ENCODE peak calls at places on chromosomes 1 and 21, in six cellular contexts. J is NCI-H1694 treated with DMSO at 0.1 percent for 48 hours, E is GM12865, U is gastrocnemius medialis, F is GM03348, S is hepatic stellate cell. Y is an unnamed sample.

GRCh38 chr1:245181123-245181522 is 26.3 kb downstream of the KIF26B start:
- DNase-seq in J (no peak), E (no peak), U (no peak), F (no peak), S (no peak), Y (no peak)

GRCh38 chr1:180636138-180636537 is 4.3 kb downstream of the XPR1 start:
- DNase-seq in J (no peak), E (no peak), U (no peak), F (no peak), S (no peak), Y (no peak)

GRCh38 chr1:165369255-165369848 is 12.8 kb upstream of the LMX1A start:
- DNase-seq in J (peak), E (peak), U (peak), F (peak), S (peak), Y (peak)

GRCh38 chr1:204441558-204441957 is 29.9 kb upstream of the PPP1R15B start:
- DNase-seq in J (no peak), E (no peak), U (no peak), F (no peak), S (no peak), Y (no peak)

GRCh38 chr1:74819062-74819461 is 86.1 kb downstream of the TYW3 start:
- DNase-seq in J (no peak), E (no peak), U (no peak), F (no peak), S (no peak), Y (no peak)

GRCh38 chr1:116333171-116334014 is 39.7 kb upstream of the ATP1A1 start:
- DNase-seq in J (no peak), E (no peak), U (no peak), F (no peak), S (no peak), Y (no peak)

GRCh38 chr1:204246876-204247275 is 33.1 kb upstream of the GOLT1A start:
- DNase-seq in J (no peak), E (no peak), U (no peak), F (no peak), S (no peak), Y (no peak)

GRCh38 chr1:102032534-102032933 is 35.8 kb upstream of the OLFM3 start:
- DNase-seq in J (no peak), E (peak), U (no peak), F (no peak), S (no peak), Y (no peak)

GRCh38 chr1:90850181-90850924 is 133.3 kb upstream of the BARHL2 start:
- DNase-seq in J (peak), E (no peak), U (no peak), F (peak), S (peak), Y (no peak)

GRCh38 chr1:181091322-181092040 is 3.0 kb downstream of the IER5 start:
- DNase-seq in J (no peak), E (no peak), U (no peak), F (no peak), S (no peak), Y (no peak)

GRCh38 chr1:168121314-168122029 is 15.3 kb downstream of the GPR161 start:
- DNase-seq in J (no peak), E (no peak), U (peak), F (peak), S (peak), Y (no peak)

GRCh38 chr21:34844033-34844923 is 175.5 kb downstream of the CLIC6 start:
- DNase-seq in J (peak), E (peak), U (peak), F (no peak), S (no peak), Y (peak)

GRCh38 chr1:214422137-214422671 is 129.2 kb downstream of the PTPN14 start:
- DNase-seq in J (no peak), E (no peak), U (peak), F (peak), S (peak), Y (no peak)

GRCh38 chr1:100440075-100440809 is 87.9 kb downstream of the CDC14A start:
- DNase-seq in J (no peak), E (peak), U (no peak), F (no peak), S (no peak), Y (no peak)

GRCh38 chr1:86324423-86324822 is 71.7 kb downstream of the ODF2L start:
- DNase-seq in J (no peak), E (peak), U (no peak), F (no peak), S (no peak), Y (no peak)

GRCh38 chr1:236018885-236019453 is 45.9 kb downstream of the NID1 start:
- DNase-seq in J (no peak), E (no peak), U (peak), F (peak), S (no peak), Y (no peak)

GRCh38 chr1:183898001-183898396 is 93.1 kb downstream of the RGL1 start:
- DNase-seq in J (no peak), E (peak), U (no peak), F (no peak), S (no peak), Y (no peak)

GRCh38 chr1:9881838-9882249 is 28.2 kb downstream of the CTNNBIP1 start:
- DNase-seq in J (no peak), E (no peak), U (no peak), F (peak), S (peak), Y (no peak)

GRCh38 chr1:25797939-25798338 is 2.1 kb upstream of the SELENON start:
- DNase-seq in J (peak), E (peak), U (peak), F (peak), S (peak), Y (no peak)

GRCh38 chr1:160136121-160136925 is 15.1 kb upstream of the ATP1A4 start:
- DNase-seq in J (no peak), E (no peak), U (peak), F (no peak), S (no peak), Y (no peak)

Y was measured in GM13976.